ENCODE peak calls at places on chromosomes 3 and 15, in seven cellular contexts. W is H1, K is HCT116, X is HepG2, L is K562, I is GM12878, J is SK-N-SH. A is an unnamed sample. For H3K4me1, the result is how much of the 10 kb centered on the place peaks cover.

GRCh38 chr3:41330465-41330864 is 131.2 kb downstream of the CTNNB1 start:
- DNase-seq in W (no peak), K (no peak), X (no peak), L (no peak), I (no peak), J (no peak), A (peak)

GRCh38 chr3:22714758-22715157 is 488.4 kb upstream of the UBE2E2 start:
- DNase-seq in W (no peak), K (no peak), X (no peak), L (no peak), I (no peak), J (no peak), A (peak)

GRCh38 chr15:62610499-62610898 is 432.0 kb upstream of the TPM1 start:
- DNase-seq in W (no peak), K (no peak), X (no peak), L (no peak), I (no peak), J (no peak), A (no peak)

GRCh38 chr3:189834462-189834861 is 203.3 kb downstream of the TP63 start:
- DNase-seq in W (no peak), K (no peak), X (no peak), L (no peak), I (no peak), J (no peak), A (no peak)

GRCh38 chr3:194830401-194830800 is 144.7 kb downstream of the FAM43A start:
- DNase-seq in W (no peak), K (no peak), X (no peak), L (no peak), I (no peak), J (no peak), A (no peak)

GRCh38 chr3:49158792-49159191 is 7.3 kb downstream of the CCDC71 start:
- DNase-seq in W (no peak), K (no peak), X (no peak), L (no peak), I (no peak), J (no peak), A (no peak)

GRCh38 chr3:52175416-52176187 is 21.4 kb upstream of the POC1A start:
- DNase-seq in W (no peak), K (no peak), X (no peak), L (peak), I (no peak), J (peak), A (no peak)

GRCh38 chr3:58388550-58389061 is 45.0 kb downstream of the PDHB start:
- DNase-seq in W (no peak), K (no peak), X (peak), L (no peak), I (no peak), J (peak), A (no peak)

GRCh38 chr3:2262204-2262603 is 163.5 kb downstream of the CNTN4 start:
- DNase-seq in W (no peak), K (no peak), X (no peak), L (no peak), I (no peak), J (no peak), A (no peak)

DNA sequence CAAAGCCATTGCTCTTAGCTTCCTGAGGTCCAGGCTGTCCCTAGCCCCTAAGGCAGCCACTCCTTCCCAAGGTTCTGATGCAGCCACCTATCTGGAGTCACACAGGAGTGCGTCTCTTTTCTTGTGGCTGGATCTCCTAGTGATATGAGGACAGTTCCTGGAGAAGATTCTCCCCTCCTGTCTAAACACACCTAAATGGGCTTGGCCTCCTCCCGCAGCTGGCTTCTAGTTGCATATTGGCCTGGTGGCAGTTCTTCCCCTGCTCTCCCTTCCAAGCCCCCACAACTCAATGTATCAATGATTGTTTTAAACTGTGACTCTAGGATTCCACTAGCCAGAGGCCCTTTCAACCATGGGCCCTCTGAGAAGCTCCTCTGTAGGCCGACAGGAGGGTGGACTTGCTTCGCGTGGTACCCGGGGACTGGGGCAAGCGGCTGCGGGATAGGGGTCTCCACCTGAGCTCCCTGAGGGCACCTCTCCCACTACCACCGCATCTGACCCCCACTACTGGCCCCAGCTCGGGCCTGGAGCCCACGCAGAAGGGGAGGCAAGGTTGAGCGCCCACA is 1.4 kb downstream of the ITGA11 start:
- DNase-seq in W (no peak), K (no peak), X (no peak), L (no peak), I (no peak), J (no peak), A (no peak)
- H3K4me3 ChIP-seq in W (peak), K (no peak), X (no peak), L (no peak), I (no peak), J (no peak), A (no peak)

DNA sequence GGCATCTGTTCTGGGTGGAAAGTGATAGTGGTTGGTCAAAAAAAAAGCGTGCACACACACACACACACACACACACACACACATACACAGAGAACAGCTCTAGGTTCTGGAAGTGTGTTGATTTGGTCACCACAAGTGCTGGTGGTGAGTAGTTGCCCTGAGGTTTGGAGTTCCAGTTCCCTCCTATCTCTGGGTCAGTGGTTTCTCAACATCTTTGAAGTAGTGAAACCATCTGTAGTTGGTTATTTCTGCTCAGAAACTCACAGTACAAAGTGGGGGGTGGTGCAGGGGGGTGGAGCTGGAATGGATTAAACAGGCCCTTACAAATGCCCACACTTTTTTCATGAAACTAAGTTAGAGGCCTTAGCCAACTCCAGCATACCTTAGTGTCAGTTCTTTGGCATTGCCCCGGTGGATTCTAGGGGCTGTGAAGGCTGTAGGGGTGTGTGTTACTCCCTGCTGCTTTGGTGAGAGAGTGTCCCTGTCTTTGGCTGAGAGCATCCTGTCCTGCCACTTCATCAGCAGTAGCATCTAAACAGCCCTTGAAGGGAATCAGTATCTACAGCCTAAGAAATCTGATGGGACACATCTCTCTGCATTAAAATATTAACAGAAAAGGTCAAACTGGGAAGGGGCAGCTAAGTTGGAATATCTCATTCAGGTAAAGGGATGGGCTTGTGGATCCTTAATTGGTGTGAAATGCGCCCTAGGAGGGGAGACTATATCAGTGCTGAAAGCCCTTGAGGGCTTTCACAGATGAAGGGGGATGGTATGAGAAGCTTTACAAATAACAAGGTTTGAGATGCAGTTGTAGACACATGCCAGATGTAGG is 20.6 kb downstream of the SMAD3 start:
- DNase-seq in W (no peak), K (no peak), X (no peak), L (no peak), I (peak), J (no peak), A (no peak)
- H3K4me1 ChIP-seq in W (under half), K (half or more), X (half or more), L (under half), I (half or more), J (under half), A (under half)

GRCh38 chr3:10160346-10160745 is 4.4 kb upstream of the IRAK2 start:
- DNase-seq in W (no peak), K (no peak), X (no peak), L (no peak), I (no peak), J (no peak), A (no peak)
- TF ChIP-seq YY1 in W (no peak), K (no peak), X (no peak), L (no peak), I (no peak), J (no peak), A (no peak)

GRCh38 chr3:103127116-103127630 is 692.4 kb downstream of the ZPLD1 start:
- DNase-seq in W (no peak), K (no peak), X (no peak), L (no peak), I (no peak), J (no peak), A (no peak)
- H3K4me3 ChIP-seq in W (no peak), K (no peak), X (no peak), L (no peak), I (no peak), J (no peak), A (no peak)

GRCh38 chr3:129607391-129608068 is 1.1 kb upstream of the PLXND1 start:
- DNase-seq in W (no peak), K (no peak), X (no peak), L (no peak), I (no peak), J (no peak), A (no peak)

GRCh38 chr3:129606522-129607390 is at the start of gene PLXND1:
- DNase-seq in W (no peak), K (no peak), X (no peak), L (peak), I (no peak), J (peak), A (no peak)

GRCh38 chr3:129609591-129610169 is 3.2 kb upstream of the PLXND1 start:
- DNase-seq in W (no peak), K (no peak), X (no peak), L (no peak), I (no peak), J (no peak), A (no peak)

GRCh38 chr3:129608936-129609590 is 2.6 kb upstream of the PLXND1 start:
- DNase-seq in W (no peak), K (no peak), X (no peak), L (no peak), I (no peak), J (no peak), A (no peak)

GRCh38 chr3:129608087-129608935 is 1.8 kb upstream of the PLXND1 start:
- DNase-seq in W (no peak), K (no peak), X (no peak), L (no peak), I (no peak), J (peak), A (no peak)
- H3K4me1 ChIP-seq in W (under half), K (half or more), X (half or more), L (half or more), I (under half), J (under half), A (under half)

GRCh38 chr3:29333520-29333919 is 52.6 kb downstream of the RBMS3 start:
- DNase-seq in W (no peak), K (no peak), X (no peak), L (no peak), I (no peak), J (no peak), A (no peak)

GRCh38 chr3:29334652-29335189 is 53.9 kb downstream of the RBMS3 start:
- DNase-seq in W (no peak), K (no peak), X (no peak), L (no peak), I (no peak), J (no peak), A (no peak)

GRCh38 chr3:29335921-29336320 is 55.0 kb downstream of the RBMS3 start:
- DNase-seq in W (no peak), K (no peak), X (no peak), L (no peak), I (no peak), J (no peak), A (no peak)

GRCh38 chr3:29337565-29337964 is 56.7 kb downstream of the RBMS3 start:
- DNase-seq in W (no peak), K (no peak), X (no peak), L (no peak), I (no peak), J (no peak), A (no peak)

GRCh38 chr3:29335438-29335837 is 54.6 kb downstream of the RBMS3 start:
- DNase-seq in W (no peak), K (peak), X (no peak), L (no peak), I (no peak), J (peak), A (no peak)
- TF ChIP-seq YY1 in W (no peak), K (no peak), X (no peak), L (no peak), I (no peak), J (peak), A (no peak)

DNA sequence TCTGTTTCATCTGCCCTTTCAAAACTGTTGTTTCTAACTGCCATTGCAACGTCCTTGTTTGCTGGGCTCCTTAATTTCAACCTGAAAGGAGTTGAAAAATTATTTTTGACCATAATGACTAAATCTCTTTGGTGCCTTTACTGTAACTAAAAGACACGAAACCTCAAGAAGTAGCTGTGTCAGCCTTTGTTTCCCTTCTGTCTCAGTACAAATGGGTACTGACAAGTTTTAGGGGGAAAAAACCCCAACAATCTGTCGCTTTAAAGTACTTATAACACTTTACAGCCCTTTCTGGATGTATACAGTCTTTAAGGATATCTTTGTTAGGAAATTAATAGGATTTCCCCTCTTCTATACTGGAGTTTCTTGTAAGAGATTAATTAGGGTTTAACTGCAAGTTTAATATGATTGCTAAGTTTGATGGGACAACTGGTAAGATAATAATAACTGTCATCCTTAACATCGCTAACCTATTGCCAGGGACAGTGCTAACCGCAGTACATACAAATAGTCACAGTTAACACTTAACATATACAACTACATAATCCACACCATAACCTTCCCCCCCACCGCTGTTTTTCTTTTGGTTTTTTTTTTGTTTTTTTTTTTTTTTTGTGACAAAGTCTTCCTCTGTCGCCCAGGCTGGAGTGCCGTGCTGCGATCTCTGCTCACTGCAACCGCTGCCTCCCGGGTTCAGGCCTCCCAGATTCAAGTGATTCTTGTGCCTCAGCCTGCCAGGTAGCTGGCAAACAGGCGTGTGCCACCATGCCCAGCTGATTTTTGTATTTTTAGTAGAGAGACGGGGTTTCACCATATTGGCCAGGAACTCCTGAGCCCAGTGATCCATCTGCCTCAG is 1.7 kb downstream of the GXYLT2 start:
- DNase-seq in W (no peak), K (no peak), X (no peak), L (no peak), I (no peak), J (no peak), A (no peak)
- H3K4me3 ChIP-seq in W (peak), K (peak), X (peak), L (no peak), I (no peak), J (peak), A (peak)

A was measured in NT2/D1.